ENCODE peak calls at places on chromosomes 6 and 20, in ten cellular contexts. X, A, O, L, Q, I, T, U, J and Z are unnamed samples.
A peak's percentile ranks its signal among the peaks of the same experiment; 100 is the strongest.

GRCh38 chr6:28281288-28282064 is at the start of gene PGBD1:
- DNase-seq in I (no peak), O (peak; percentile 85), L (peak; percentile 74), A (peak; percentile 84), X (peak; percentile 51), T (peak; percentile 56), Q (peak; percentile 92), J (peak; percentile 79), U (peak; percentile 68), Z (peak; percentile 65)

GRCh38 chr6:129946439-129947140 is 71.8 kb upstream of the L3MBTL3 start:
- DNase-seq in O (no peak), U (no peak), J (no peak), T (no peak), A (no peak), Q (no peak), L (no peak), I (no peak), X (no peak), Z (no peak)

GRCh38 chr6:56863366-56863765 is 91.5 kb upstream of the BEND6 start:
- DNase-seq in X (no peak), Q (no peak), A (no peak), U (peak; percentile 36), I (no peak), L (peak; percentile 89), J (peak; percentile 85), T (no peak), O (no peak), Z (peak; percentile 84)

GRCh38 chr20:50426865-50427739 is 83.1 kb upstream of the PTPN1 start:
- DNase-seq in X (no peak), Q (no peak), L (no peak), T (no peak), U (no peak), O (no peak), J (no peak), I (no peak), A (no peak), Z (no peak)

GRCh38 chr6:109050012-109050411 is 44.6 kb downstream of the SESN1 start:
- DNase-seq in L (no peak), U (no peak), A (no peak), J (no peak), O (no peak), X (no peak), I (no peak), T (no peak), Q (no peak), Z (peak; percentile 41)

GRCh38 chr6:152356659-152357058 is 280.5 kb downstream of the SYNE1 start:
- DNase-seq in J (peak; percentile 56), A (peak; percentile 44), T (no peak), X (no peak), I (no peak), U (no peak), L (peak; percentile 57), O (no peak), Q (no peak), Z (peak; percentile 48)

GRCh38 chr6:83126807-83127206 is 59.3 kb downstream of the DOP1A start:
- DNase-seq in X (no peak), I (no peak), O (no peak), J (no peak), A (no peak), U (no peak), L (no peak), T (no peak), Q (no peak), Z (no peak)

GRCh38 chr20:16575390-16576140 is 2.3 kb upstream of the KIF16B start:
- DNase-seq in I (no peak), O (no peak), T (no peak), J (no peak), Q (no peak), U (no peak), A (peak; percentile 9), X (peak; percentile 6), L (no peak), Z (no peak)

DNA sequence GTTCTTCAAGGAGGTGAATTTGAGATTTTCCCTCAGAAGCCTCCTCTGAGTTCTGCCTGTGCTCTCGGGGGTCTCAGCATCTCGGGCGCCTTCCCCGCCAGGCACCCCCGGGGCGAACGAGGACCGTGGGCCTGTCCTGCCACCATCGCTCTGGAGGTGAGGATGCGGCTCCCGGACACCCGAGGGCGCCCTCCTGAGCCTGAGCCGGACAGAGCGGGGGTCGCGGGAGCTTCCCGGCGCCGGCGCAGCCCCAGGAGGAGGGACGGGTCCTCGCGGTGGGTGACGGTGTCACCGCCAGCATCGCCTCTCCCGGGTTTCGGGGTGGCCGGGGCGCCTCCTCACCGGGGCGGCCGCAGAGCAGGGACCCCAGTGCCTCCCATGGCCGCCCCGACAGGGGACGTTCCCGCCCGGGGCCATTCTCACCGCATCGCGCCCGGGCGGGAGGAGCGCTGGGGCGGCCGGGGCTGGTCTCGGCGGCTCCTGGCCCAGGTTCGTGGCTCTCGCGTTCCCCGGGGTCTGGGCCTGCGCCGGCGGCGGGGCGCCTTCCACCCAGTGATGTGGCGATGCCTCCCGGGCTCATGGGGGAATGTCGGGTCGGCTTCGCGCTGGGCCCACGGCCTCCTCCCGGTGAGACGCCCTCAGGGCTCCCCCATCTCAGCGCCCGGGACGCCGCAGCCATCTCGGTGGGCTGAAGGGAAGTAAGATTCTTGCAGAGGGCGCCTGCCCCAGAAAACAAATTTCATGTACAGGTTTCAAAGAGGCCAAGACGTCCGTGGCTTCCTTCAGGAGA is 210.5 kb downstream of the ERMARD start:
- DNase-seq in U (no peak), X (peak; percentile 23), Q (peak; percentile 70), T (peak; percentile 28), O (peak; percentile 53), L (no peak), J (no peak), A (no peak), I (no peak), Z (no peak)
- TF ChIP-seq CTCF in U (peak; percentile 27), X (peak; percentile 43), Q (no peak), T (peak; percentile 19), O (peak; percentile 58), L (peak; percentile 27), J (peak; percentile 22), A (no peak), I (peak; percentile 25), Z (no peak)

GRCh38 chr6:44072452-44072958 is 54.7 kb downstream of the MRPL14 start:
- DNase-seq in T (no peak), X (no peak), L (no peak), J (no peak), U (no peak), A (no peak), O (no peak), I (no peak), Q (no peak), Z (no peak)

GRCh38 chr6:44074383-44075136 is 52.7 kb downstream of the MRPL14 start:
- DNase-seq in I (peak; percentile 39), L (peak; percentile 85), X (peak; percentile 67), O (peak; percentile 73), Q (peak; percentile 64), T (peak; percentile 59), U (peak; percentile 68), J (peak; percentile 82), A (peak; percentile 85), Z (peak; percentile 82)

GRCh38 chr6:44075137-44076015 is 51.9 kb downstream of the MRPL14 start:
- DNase-seq in I (no peak), Q (no peak), L (no peak), O (no peak), U (no peak), X (no peak), J (no peak), T (peak; percentile 18), A (no peak), Z (no peak)

GRCh38 chr6:44072959-44073611 is 54.2 kb downstream of the MRPL14 start:
- DNase-seq in T (peak; percentile 79), X (peak; percentile 71), I (peak; percentile 52), J (peak; percentile 82), L (peak; percentile 69), A (peak; percentile 89), U (peak; percentile 81), Q (peak; percentile 83), O (peak; percentile 87), Z (peak; percentile 75)

GRCh38 chr6:44073612-44074382 is 53.5 kb downstream of the MRPL14 start:
- DNase-seq in I (no peak), O (no peak), T (no peak), A (peak; percentile 46), Q (no peak), X (no peak), L (peak; percentile 57), U (no peak), J (peak; percentile 58), Z (no peak)
- TF ChIP-seq CTCF in I (no peak), O (no peak), T (no peak), A (peak; percentile 28), Q (no peak), X (no peak), L (peak; percentile 26), U (no peak), J (peak; percentile 14), Z (no peak)

GRCh38 chr6:53244532-53244931 is 95.9 kb upstream of the GCM1 start:
- DNase-seq in I (no peak), O (no peak), U (no peak), T (no peak), L (no peak), A (no peak), J (no peak), Q (no peak), X (no peak), Z (no peak)
- TF ChIP-seq CTCF in I (no peak), O (no peak), U (no peak), T (no peak), L (no peak), A (no peak), J (no peak), Q (no peak), X (no peak), Z (no peak)

GRCh38 chr6:52689857-52690256 is 18.9 kb downstream of the TMEM14A start:
- DNase-seq in U (no peak), J (no peak), L (no peak), A (no peak), Q (no peak), I (no peak), T (no peak), X (no peak), O (no peak), Z (no peak)

GRCh38 chr6:52693777-52694176 is 22.9 kb downstream of the TMEM14A start:
- DNase-seq in A (no peak), O (no peak), I (no peak), Q (no peak), T (no peak), L (no peak), X (no peak), J (no peak), U (no peak), Z (no peak)

GRCh38 chr6:52694404-52694803 is 23.5 kb downstream of the TMEM14A start:
- DNase-seq in O (no peak), J (no peak), L (no peak), I (no peak), X (no peak), U (no peak), T (no peak), A (no peak), Q (no peak), Z (no peak)

GRCh38 chr6:52686878-52687699 is 16.2 kb downstream of the TMEM14A start:
- DNase-seq in I (no peak), Q (no peak), J (no peak), A (no peak), L (no peak), O (no peak), T (no peak), U (no peak), X (no peak), Z (no peak)

DNA sequence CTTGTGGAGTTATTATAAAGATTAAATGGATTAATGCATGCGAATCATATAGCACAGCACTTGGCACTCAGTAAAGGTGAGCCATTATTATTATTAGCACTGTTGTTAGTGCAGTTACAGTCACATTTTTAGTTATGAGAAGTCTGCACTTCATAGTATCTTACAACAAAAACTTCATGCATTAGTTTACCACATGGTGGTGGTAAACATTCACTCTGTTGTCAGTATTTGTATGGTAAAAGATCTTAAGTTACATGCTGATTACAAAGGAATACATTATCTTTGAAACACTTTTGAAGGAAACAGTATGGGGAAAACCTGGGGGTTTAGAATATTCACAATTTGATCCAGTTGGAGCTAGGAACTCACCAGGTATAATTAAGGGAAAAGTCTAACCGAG is 20.8 kb downstream of the TMEM14A start:
- DNase-seq in X (no peak), O (no peak), A (no peak), U (no peak), L (peak; percentile 27), Q (no peak), J (peak; percentile 15), I (no peak), T (no peak), Z (peak; percentile 1)
- TF ChIP-seq CTCF in X (no peak), O (no peak), A (no peak), U (peak; percentile 42), L (no peak), Q (no peak), J (no peak), I (no peak), T (no peak), Z (no peak)